ENCODE peak calls at places on chromosome 5, in seven cellular contexts. H, Z, T, S, K, L and U are unnamed samples.

GRCh38 chr5:15646351-15646750 is 146.4 kb downstream of the FBXL7 start:
- DNase-seq in H (no peak), Z (no peak), T (no peak), S (no peak), K (no peak), L (no peak), U (no peak)

GRCh38 chr5:13739462-13739861 is 205.0 kb downstream of the DNAH5 start:
- DNase-seq in H (no peak), Z (no peak), T (no peak), S (no peak), K (no peak), L (no peak), U (no peak)

GRCh38 chr5:166909040-166909439 is 1382.4 kb upstream of the WWC1 start:
- DNase-seq in H (no peak), Z (no peak), T (no peak), S (no peak), K (no peak), L (no peak), U (no peak)

GRCh38 chr5:157186309-157187045 is 5.8 kb downstream of the ITK start:
- DNase-seq in H (no peak), Z (no peak), T (no peak), S (no peak), K (no peak), L (no peak), U (no peak)

GRCh38 chr5:98187945-98188344 is 585.5 kb upstream of the RGMB start:
- DNase-seq in H (no peak), Z (no peak), T (no peak), S (no peak), K (no peak), L (no peak), U (no peak)

GRCh38 chr5:128825826-128826225 is 139.5 kb upstream of the SLC27A6 start:
- DNase-seq in H (no peak), Z (no peak), T (no peak), S (no peak), K (no peak), L (no peak), U (no peak)

GRCh38 chr5:143524338-143524929 is 120.9 kb upstream of the NR3C1 start:
- DNase-seq in H (no peak), Z (no peak), T (no peak), S (no peak), K (no peak), L (no peak), U (no peak)

GRCh38 chr5:92599217-92599810 is 981.7 kb downstream of the NR2F1-AS1 start:
- DNase-seq in H (no peak), Z (no peak), T (no peak), S (no peak), K (no peak), L (no peak), U (no peak)

GRCh38 chr5:116492016-116492623 is 82.5 kb downstream of the SEMA6A start:
- DNase-seq in H (no peak), Z (peak; percentile 66), T (no peak), S (no peak), K (peak; percentile 11), L (no peak), U (no peak)

GRCh38 chr5:21823588-21823987 is 1029.6 kb downstream of the CDH12 start:
- DNase-seq in H (no peak), Z (no peak), T (no peak), S (no peak), K (no peak), L (no peak), U (no peak)

GRCh38 chr5:77637170-77638074 is 1.1 kb downstream of the OTP start:
- DNase-seq in H (no peak), Z (no peak), T (no peak), S (no peak), K (no peak), L (no peak), U (no peak)

GRCh38 chr5:139131881-139132480 is 66.2 kb downstream of the SIL1 start:
- DNase-seq in H (no peak), Z (no peak), T (no peak), S (no peak), K (no peak), L (no peak), U (no peak)

GRCh38 chr5:139132515-139132914 is 65.7 kb downstream of the SIL1 start:
- DNase-seq in H (peak; percentile 51), Z (no peak), T (peak; percentile 30), S (no peak), K (no peak), L (peak; percentile 36), U (no peak)

GRCh38 chr5:139137703-139138102 is 60.5 kb downstream of the SIL1 start:
- DNase-seq in H (peak; percentile 48), Z (no peak), T (peak; percentile 62), S (peak; percentile 60), K (peak; percentile 2), L (no peak), U (no peak)

GRCh38 chr5:139133237-139133636 is 64.9 kb downstream of the SIL1 start:
- DNase-seq in H (no peak), Z (no peak), T (no peak), S (no peak), K (no peak), L (no peak), U (no peak)

DNA sequence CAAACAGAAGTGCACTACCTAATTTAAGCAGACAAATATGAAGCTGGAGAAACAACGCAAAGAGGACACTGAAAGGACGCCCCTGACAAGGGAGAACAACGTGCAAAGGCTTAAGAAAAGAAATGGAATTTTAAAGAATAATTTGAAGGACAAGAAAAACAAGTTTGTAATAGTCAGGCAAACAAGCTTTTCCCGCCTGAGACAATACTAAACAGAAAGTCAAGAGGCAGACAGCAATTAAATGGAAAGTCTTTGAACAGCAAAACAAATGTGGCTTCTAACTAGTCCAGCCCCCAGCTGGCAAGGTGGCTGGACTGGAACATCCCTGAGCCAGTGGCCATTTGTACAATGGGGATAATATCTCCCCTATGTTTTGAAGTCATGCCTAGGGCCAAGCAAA is 63.3 kb downstream of the SIL1 start:
- DNase-seq in H (no peak), Z (no peak), T (no peak), S (no peak), K (no peak), L (no peak), U (no peak)
- H3K27ac ChIP-seq in H (no peak overlapping the region), Z (no peak overlapping the region), T (no peak overlapping the region), S (no peak overlapping the region), K (no peak overlapping the region), L (no peak overlapping the region), U (no peak overlapping the region)

GRCh38 chr5:123795688-123796087 is 283.7 kb downstream of the CSNK1G3 start:
- DNase-seq in H (no peak), Z (peak; percentile 52), T (no peak), S (no peak), K (no peak), L (no peak), U (no peak)
- H3K27ac ChIP-seq in H (no peak overlapping the region), Z (no peak overlapping the region), T (no peak overlapping the region), S (no peak overlapping the region), K (no peak overlapping the region), L (no peak overlapping the region), U (no peak overlapping the region)

GRCh38 chr5:139178582-139178917 is 19.6 kb downstream of the SIL1 start:
- DNase-seq in H (no peak), Z (no peak), T (no peak), S (no peak), K (no peak), L (no peak), U (no peak)
- H3K27ac ChIP-seq in H (peak overlapping the region; percentile 67), Z (no peak overlapping the region), T (peak overlapping the region; percentile 93), S (peak overlapping the region; percentile 71), K (no peak overlapping the region), L (peak overlapping the region; percentile 62), U (peak overlapping the region; percentile 90)

GRCh38 chr5:122909470-122910100 is 64.2 kb downstream of the SNX24 start:
- DNase-seq in H (no peak), Z (no peak), T (no peak), S (no peak), K (no peak), L (no peak), U (no peak)

GRCh38 chr5:122908662-122909061 is 63.2 kb downstream of the SNX24 start:
- DNase-seq in H (peak; percentile 88), Z (no peak), T (no peak), S (no peak), K (no peak), L (no peak), U (no peak)

GRCh38 chr5:122906768-122907167 is 61.4 kb downstream of the SNX24 start:
- DNase-seq in H (no peak), Z (no peak), T (no peak), S (peak; percentile 70), K (no peak), L (no peak), U (peak; percentile 41)

GRCh38 chr5:122908108-122908507 is 62.7 kb downstream of the SNX24 start:
- DNase-seq in H (no peak), Z (no peak), T (no peak), S (no peak), K (no peak), L (no peak), U (no peak)

GRCh38 chr5:122907238-122907637 is 61.8 kb downstream of the SNX24 start:
- DNase-seq in H (no peak), Z (no peak), T (no peak), S (no peak), K (no peak), L (no peak), U (no peak)
- H3K27ac ChIP-seq in H (no peak overlapping the region), Z (no peak overlapping the region), T (no peak overlapping the region), S (no peak overlapping the region), K (no peak overlapping the region), L (peak overlapping the region; percentile 7), U (peak overlapping the region; percentile 55)

GRCh38 chr5:35417040-35417439 is 186.8 kb upstream of the PRLR start:
- DNase-seq in H (no peak), Z (no peak), T (no peak), S (no peak), K (no peak), L (no peak), U (no peak)
- H3K27ac ChIP-seq in H (no peak overlapping the region), Z (no peak overlapping the region), T (no peak overlapping the region), S (no peak overlapping the region), K (no peak overlapping the region), L (no peak overlapping the region), U (no peak overlapping the region)

DNA sequence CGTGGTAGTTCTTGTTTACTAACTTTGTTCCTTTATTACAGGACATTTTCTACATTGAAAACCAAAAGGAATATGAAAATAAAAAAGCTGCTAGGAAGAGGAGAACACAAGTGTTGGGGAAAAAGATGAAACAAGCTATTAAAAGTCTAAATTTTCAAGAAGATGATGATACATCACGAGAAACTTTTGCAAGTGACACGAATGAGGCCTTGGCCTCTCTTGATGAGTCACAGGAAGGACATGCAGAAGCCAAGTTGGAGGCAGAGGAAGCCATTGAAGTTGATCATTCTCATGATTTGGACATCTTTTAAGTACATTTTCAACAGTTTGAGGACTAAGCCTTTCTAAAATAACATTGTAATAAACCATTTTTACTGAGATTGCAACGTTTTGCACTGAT is 23.8 kb downstream of the PHAX start:
- DNase-seq in H (no peak), Z (peak; percentile 49), T (no peak), S (no peak), K (no peak), L (peak; percentile 35), U (no peak)
- H3K27ac ChIP-seq in H (no peak overlapping the region), Z (no peak overlapping the region), T (no peak overlapping the region), S (no peak overlapping the region), K (no peak overlapping the region), L (peak overlapping the region; percentile 28), U (no peak overlapping the region)

DNA sequence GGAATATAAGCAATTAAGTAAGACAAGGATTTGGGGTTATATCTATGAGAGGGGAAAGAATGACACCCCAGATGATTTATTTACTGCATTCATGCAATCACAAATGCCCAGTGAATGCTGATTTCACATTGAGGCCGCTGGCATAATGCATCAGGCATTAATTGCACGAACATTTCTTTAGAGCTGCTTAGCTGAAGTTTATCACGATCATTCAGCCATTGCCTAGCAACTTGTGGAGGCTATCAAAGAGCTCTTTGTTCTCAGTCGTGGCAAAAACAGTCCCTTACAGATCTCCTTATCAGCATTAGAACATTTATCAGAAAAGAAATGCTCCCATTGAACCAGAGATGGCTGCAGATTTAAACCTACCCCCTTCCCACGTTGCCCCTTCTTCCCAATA is 88.7 kb upstream of the PRRC1 start:
- DNase-seq in H (no peak), Z (no peak), T (no peak), S (no peak), K (no peak), L (no peak), U (no peak)
- H3K27ac ChIP-seq in H (no peak overlapping the region), Z (no peak overlapping the region), T (no peak overlapping the region), S (no peak overlapping the region), K (no peak overlapping the region), L (no peak overlapping the region), U (no peak overlapping the region)